ENCODE peak calls at places on chromosomes 11 and 22, in four cellular contexts. Q, K, S and E are unnamed samples.

GRCh38 chr11:19739872-19740271 is 27.2 kb downstream of the NAV2 start:
- DNase-seq in Q (no peak), K (no peak), S (peak), E (no peak)

GRCh38 chr11:76614471-76615183 is 55.9 kb downstream of the LRRC32 start:
- DNase-seq in S (peak), K (no peak), Q (peak), E (peak)

GRCh38 chr22:38222797-38223119 is 21.0 kb downstream of the MAFF start:
- DNase-seq in K (no peak), Q (no peak), S (no peak), E (no peak)

GRCh38 chr11:119056397-119056999 is 507 bp downstream of the HYOU1 start:
- DNase-seq in K (no peak), Q (no peak), S (peak), E (no peak)

GRCh38 chr22:36201630-36202312 is at the start of gene APOL4:
- DNase-seq in K (no peak), S (peak), Q (no peak), E (peak)

GRCh38 chr11:45320366-45320765 is 34.2 kb upstream of the SYT13 start:
- DNase-seq in Q (no peak), K (peak), S (no peak), E (no peak)

GRCh38 chr11:32137263-32137662 is 46.4 kb downstream of the RCN1 start:
- DNase-seq in Q (no peak), K (no peak), S (no peak), E (peak)

GRCh38 chr11:100695911-100696310 is 8.8 kb downstream of the ARHGAP42 start:
- DNase-seq in Q (no peak), S (no peak), K (no peak), E (no peak)

GRCh38 chr22:46753360-46753759 is 9.1 kb upstream of the TBC1D22A start:
- DNase-seq in K (no peak), Q (no peak), S (no peak), E (no peak)

GRCh38 chr11:118924591-118925585 is 838 bp downstream of the BCL9L start:
- DNase-seq in K (peak), S (peak), Q (no peak), E (no peak)

GRCh38 chr11:113177596-113178115 is 136.7 kb upstream of the TTC12 start:
- DNase-seq in K (no peak), Q (no peak), S (no peak), E (no peak)

GRCh38 chr11:132238331-132238730 is 867.9 kb downstream of the NTM start:
- DNase-seq in S (no peak), Q (no peak), K (no peak), E (no peak)

GRCh38 chr11:23021287-23021863 is 161.1 kb upstream of the CCDC179 start:
- DNase-seq in S (no peak), Q (no peak), K (no peak), E (peak)

GRCh38 chr11:19853901-19854300 is 141.3 kb downstream of the NAV2 start:
- DNase-seq in S (no peak), Q (no peak), K (no peak), E (peak)

GRCh38 chr11:27304514-27304913 is 58.5 kb downstream of the CCDC34 start:
- DNase-seq in K (no peak), Q (no peak), S (no peak), E (no peak)

GRCh38 chr22:24455751-24456426 is 28.5 kb downstream of the ADORA2A start:
- DNase-seq in S (no peak), Q (no peak), K (no peak), E (no peak)

GRCh38 chr11:10038916-10039315 is 255.1 kb downstream of the SBF2 start:
- DNase-seq in K (no peak), Q (no peak), S (no peak), E (no peak)

GRCh38 chr22:23037429-23038333 is 32.6 kb upstream of the GNAZ start:
- DNase-seq in K (no peak), S (no peak), Q (no peak), E (peak)

GRCh38 chr22:32103648-32104326 is 55.3 kb downstream of the C22orf42 start:
- DNase-seq in S (no peak), Q (no peak), K (no peak), E (no peak)

GRCh38 chr11:115579181-115579825 is 75.1 kb upstream of the CADM1 start:
- DNase-seq in S (no peak), Q (no peak), K (no peak), E (no peak)

GRCh38 chr11:118763038-118763437 is 27.9 kb downstream of the DDX6 start:
- DNase-seq in S (no peak), K (no peak), Q (no peak), E (no peak)

GRCh38 chr22:47460870-47461269 is 698.4 kb downstream of the TBC1D22A start:
- DNase-seq in Q (no peak), K (peak), S (no peak), E (no peak)

GRCh38 chr11:1890856-1891830 is 552 bp downstream of the PRR33 start:
- DNase-seq in Q (no peak), S (peak), K (peak), E (no peak)

GRCh38 chr22:39559456-39560105 is 11.0 kb upstream of the CACNA1I start:
- DNase-seq in K (no peak), Q (no peak), S (no peak), E (no peak)

GRCh38 chr11:66643745-66644437 is 5.4 kb downstream of the RBM4 start:
- DNase-seq in K (no peak), Q (no peak), S (no peak), E (no peak)

GRCh38 chr11:68987211-68987610 is 6.4 kb upstream of the MRGPRD start:
- DNase-seq in K (peak), Q (no peak), S (no peak), E (no peak)

GRCh38 chr11:66727883-66728759 is 895 bp downstream of the SPTBN2 start:
- DNase-seq in Q (no peak), K (no peak), S (peak), E (no peak)

GRCh38 chr11:119518746-119519382 is 95.9 kb upstream of the THY1 start:
- DNase-seq in K (no peak), S (no peak), Q (no peak), E (peak)

GRCh38 chr22:24146190-24146616 is 35.1 kb upstream of the SUSD2 start:
- DNase-seq in Q (no peak), S (peak), K (no peak), E (no peak)

GRCh38 chr22:33302049-33302545 is 243.9 kb upstream of the SYN3 start:
- DNase-seq in Q (no peak), S (peak), K (peak), E (peak)

GRCh38 chr22:37021710-37022482 is 2.4 kb downstream of the MPST start:
- DNase-seq in S (no peak), Q (no peak), K (no peak), E (no peak)

GRCh38 chr11:83862033-83862432 is 575.9 kb upstream of the CCDC90B start:
- DNase-seq in S (no peak), Q (no peak), K (no peak), E (no peak)

GRCh38 chr11:60951909-60952741 is at the start of gene SLC15A3:
- DNase-seq in S (peak), Q (peak), K (no peak), E (no peak)

GRCh38 chr11:94154095-94154856 is 25.6 kb downstream of the PANX1 start:
- DNase-seq in Q (no peak), S (no peak), K (no peak), E (no peak)

GRCh38 chr11:36475192-36475591 is 34.9 kb downstream of the TRAF6 start:
- DNase-seq in Q (no peak), K (no peak), S (no peak), E (no peak)

GRCh38 chr22:29938285-29938693 is 55.3 kb downstream of the MTMR3 start:
- DNase-seq in S (no peak), Q (no peak), K (no peak), E (no peak)

GRCh38 chr22:45775569-45776312 is 104.1 kb downstream of the ATXN10 start:
- DNase-seq in K (no peak), S (no peak), Q (no peak), E (no peak)

GRCh38 chr11:34566209-34566551 is 52.6 kb upstream of the ELF5 start:
- DNase-seq in S (no peak), K (no peak), Q (no peak), E (no peak)

GRCh38 chr11:34564406-34564805 is 50.8 kb upstream of the ELF5 start:
- DNase-seq in S (no peak), K (no peak), Q (no peak), E (no peak)

GRCh38 chr11:34564807-34565241 is 51.2 kb upstream of the ELF5 start:
- DNase-seq in S (no peak), K (peak), Q (no peak), E (no peak)

GRCh38 chr11:34566736-34567135 is 53.1 kb upstream of the ELF5 start:
- DNase-seq in S (no peak), Q (no peak), K (no peak), E (no peak)

GRCh38 chr11:34565417-34566208 is 52.0 kb upstream of the ELF5 start:
- DNase-seq in Q (no peak), K (peak), S (no peak), E (no peak)
- TF ChIP-seq CTCF in Q (no peak), K (peak), S (no peak), E (peak)

GRCh38 chr11:13216019-13217006 is 61.3 kb upstream of the BMAL1 start:
- DNase-seq in Q (no peak), K (peak), S (no peak), E (peak)
- TF ChIP-seq CTCF in Q (no peak), K (peak), S (no peak), E (peak)

GRCh38 chr11:82315093-82315492 is 418.6 kb downstream of the FAM181B start:
- DNase-seq in Q (no peak), K (no peak), S (peak), E (no peak)
- TF ChIP-seq CTCF in Q (no peak), K (peak), S (no peak), E (peak)

GRCh38 chr11:122267602-122268001 is 151.6 kb upstream of the BLID start:
- DNase-seq in S (no peak), K (no peak), Q (no peak), E (peak)
- TF ChIP-seq CTCF in S (no peak), K (no peak), Q (no peak), E (no peak)